ENCODE peak calls at places on chromosomes 7 and 10, in seven cellular contexts. One of them, this sample, is unnamed.

GRCh38 chr10:119377431-119377830 is 165.1 kb downstream of the RGS10 start:
- DNase-seq in cardiac muscle cell: no peak
- DNase-seq in stimulated activated naive CD4-positive, alpha-beta T cell: no peak
- DNase-seq in GF-D8: no peak
- DNase-seq in left cardiac atrium: no peak
- DNase-seq in NCI-H1092: no peak
- DNase-seq in mesenteric fat pad: no peak
- DNase-seq in this sample: no peak

GRCh38 chr7:44213872-44214595 is 13.3 kb downstream of the YKT6 start:
- DNase-seq in mesenteric fat pad: peak
- DNase-seq in left cardiac atrium: no peak
- DNase-seq in stimulated activated naive CD4-positive, alpha-beta T cell: no peak
- DNase-seq in cardiac muscle cell: peak
- DNase-seq in NCI-H1092: no peak
- DNase-seq in GF-D8: peak
- DNase-seq in this sample: peak

GRCh38 chr10:122565766-122566206 is 5.2 kb downstream of the DMBT1 start:
- DNase-seq in NCI-H1092: peak
- DNase-seq in mesenteric fat pad: peak
- DNase-seq in stimulated activated naive CD4-positive, alpha-beta T cell: peak
- DNase-seq in left cardiac atrium: peak
- DNase-seq in cardiac muscle cell: peak
- DNase-seq in GF-D8: no peak
- DNase-seq in this sample: peak

GRCh38 chr10:52488606-52489485 is 174.8 kb downstream of the DKK1 start:
- DNase-seq in mesenteric fat pad: no peak
- DNase-seq in stimulated activated naive CD4-positive, alpha-beta T cell: no peak
- DNase-seq in cardiac muscle cell: peak
- DNase-seq in left cardiac atrium: no peak
- DNase-seq in GF-D8: no peak
- DNase-seq in NCI-H1092: no peak
- DNase-seq in this sample: no peak

GRCh38 chr10:132861116-132861691 is 75.3 kb upstream of the NKX6-2 start:
- DNase-seq in stimulated activated naive CD4-positive, alpha-beta T cell: no peak
- DNase-seq in NCI-H1092: no peak
- DNase-seq in cardiac muscle cell: no peak
- DNase-seq in mesenteric fat pad: peak
- DNase-seq in GF-D8: no peak
- DNase-seq in left cardiac atrium: no peak
- DNase-seq in this sample: peak

GRCh38 chr7:138345567-138345966 is 114.5 kb upstream of the TRIM24 start:
- DNase-seq in mesenteric fat pad: no peak
- DNase-seq in stimulated activated naive CD4-positive, alpha-beta T cell: no peak
- DNase-seq in NCI-H1092: no peak
- DNase-seq in cardiac muscle cell: no peak
- DNase-seq in left cardiac atrium: no peak
- DNase-seq in GF-D8: no peak
- DNase-seq in this sample: no peak

GRCh38 chr10:131901181-131901829 is 497 bp downstream of the PPP2R2D start:
- DNase-seq in stimulated activated naive CD4-positive, alpha-beta T cell: peak
- DNase-seq in GF-D8: no peak
- DNase-seq in NCI-H1092: no peak
- DNase-seq in left cardiac atrium: peak
- DNase-seq in cardiac muscle cell: peak
- DNase-seq in mesenteric fat pad: peak
- DNase-seq in this sample: peak

GRCh38 chr7:51141451-51141971 is 175.1 kb downstream of the COBL start:
- DNase-seq in left cardiac atrium: no peak
- DNase-seq in stimulated activated naive CD4-positive, alpha-beta T cell: no peak
- DNase-seq in cardiac muscle cell: peak
- DNase-seq in mesenteric fat pad: no peak
- DNase-seq in GF-D8: no peak
- DNase-seq in NCI-H1092: peak
- DNase-seq in this sample: no peak

GRCh38 chr7:585229-585711 is 65.6 kb upstream of the PDGFA start:
- DNase-seq in NCI-H1092: no peak
- DNase-seq in GF-D8: no peak
- DNase-seq in mesenteric fat pad: no peak
- DNase-seq in cardiac muscle cell: peak
- DNase-seq in left cardiac atrium: no peak
- DNase-seq in stimulated activated naive CD4-positive, alpha-beta T cell: no peak
- DNase-seq in this sample: no peak

GRCh38 chr7:28091190-28091589 is 89.4 kb downstream of the JAZF1 start:
- DNase-seq in stimulated activated naive CD4-positive, alpha-beta T cell: no peak
- DNase-seq in NCI-H1092: no peak
- DNase-seq in mesenteric fat pad: no peak
- DNase-seq in GF-D8: no peak
- DNase-seq in left cardiac atrium: no peak
- DNase-seq in cardiac muscle cell: no peak
- DNase-seq in this sample: no peak

GRCh38 chr7:141880960-141881359 is 35.2 kb upstream of the OR9A4 start:
- DNase-seq in mesenteric fat pad: no peak
- DNase-seq in NCI-H1092: no peak
- DNase-seq in stimulated activated naive CD4-positive, alpha-beta T cell: no peak
- DNase-seq in GF-D8: no peak
- DNase-seq in left cardiac atrium: no peak
- DNase-seq in cardiac muscle cell: no peak
- DNase-seq in this sample: no peak

GRCh38 chr7:137475966-137476365 is 132.4 kb upstream of the PTN start:
- DNase-seq in stimulated activated naive CD4-positive, alpha-beta T cell: no peak
- DNase-seq in cardiac muscle cell: no peak
- DNase-seq in mesenteric fat pad: no peak
- DNase-seq in GF-D8: no peak
- DNase-seq in NCI-H1092: no peak
- DNase-seq in left cardiac atrium: no peak
- DNase-seq in this sample: no peak

GRCh38 chr10:93894516-93895378 is 969 bp downstream of the SLC35G1 start:
- DNase-seq in cardiac muscle cell: peak
- DNase-seq in GF-D8: no peak
- DNase-seq in left cardiac atrium: no peak
- DNase-seq in mesenteric fat pad: no peak
- DNase-seq in stimulated activated naive CD4-positive, alpha-beta T cell: no peak
- DNase-seq in NCI-H1092: no peak
- DNase-seq in this sample: no peak

GRCh38 chr10:86693721-86694369 is 25.5 kb downstream of the LDB3 start:
- DNase-seq in stimulated activated naive CD4-positive, alpha-beta T cell: no peak
- DNase-seq in NCI-H1092: no peak
- DNase-seq in mesenteric fat pad: no peak
- DNase-seq in GF-D8: no peak
- DNase-seq in left cardiac atrium: peak
- DNase-seq in cardiac muscle cell: peak
- DNase-seq in this sample: peak

GRCh38 chr7:95446618-95447017 is 11.8 kb upstream of the PON2 start:
- DNase-seq in cardiac muscle cell: no peak
- DNase-seq in GF-D8: no peak
- DNase-seq in NCI-H1092: no peak
- DNase-seq in mesenteric fat pad: no peak
- DNase-seq in stimulated activated naive CD4-positive, alpha-beta T cell: no peak
- DNase-seq in left cardiac atrium: no peak
- DNase-seq in this sample: no peak

GRCh38 chr7:148924011-148924410 is 39.9 kb upstream of the EZH2 start:
- DNase-seq in NCI-H1092: no peak
- DNase-seq in mesenteric fat pad: no peak
- DNase-seq in left cardiac atrium: no peak
- DNase-seq in stimulated activated naive CD4-positive, alpha-beta T cell: no peak
- DNase-seq in GF-D8: no peak
- DNase-seq in cardiac muscle cell: no peak
- DNase-seq in this sample: no peak

GRCh38 chr10:75210193-75211006 is at the start of gene VDAC2:
- DNase-seq in mesenteric fat pad: peak
- DNase-seq in GF-D8: peak
- DNase-seq in NCI-H1092: peak
- DNase-seq in cardiac muscle cell: peak
- DNase-seq in stimulated activated naive CD4-positive, alpha-beta T cell: peak
- DNase-seq in left cardiac atrium: peak
- DNase-seq in this sample: peak

GRCh38 chr10:75776738-75777504 is 345.5 kb downstream of the LRMDA start:
- DNase-seq in mesenteric fat pad: no peak
- DNase-seq in stimulated activated naive CD4-positive, alpha-beta T cell: no peak
- DNase-seq in left cardiac atrium: peak
- DNase-seq in cardiac muscle cell: no peak
- DNase-seq in GF-D8: no peak
- DNase-seq in NCI-H1092: peak
- DNase-seq in this sample: no peak

GRCh38 chr7:134701272-134701671 is 54.6 kb downstream of the BPGM start:
- DNase-seq in NCI-H1092: peak
- DNase-seq in stimulated activated naive CD4-positive, alpha-beta T cell: peak
- DNase-seq in left cardiac atrium: no peak
- DNase-seq in mesenteric fat pad: no peak
- DNase-seq in GF-D8: no peak
- DNase-seq in cardiac muscle cell: peak
- DNase-seq in this sample: no peak